ENCODE peak calls at places on chromosome 1, in six cellular contexts. H is foreskin fibroblast, O is Caco-2, J is choroid plexus epithelial cell, A is GM12865, E is kidney epithelial cell. T is an unnamed sample.

GRCh38 chr1:172708452-172708851 is 49.5 kb downstream of the FASLG start:
- DNase-seq in H (no peak), O (no peak), J (no peak), A (no peak), E (no peak), T (no peak)

GRCh38 chr1:181469829-181470228 is 13.5 kb upstream of the CACNA1E start:
- DNase-seq in H (peak), O (peak), J (peak), A (no peak), E (peak), T (no peak)

GRCh38 chr1:215473943-215474342 is 93.2 kb upstream of the KCTD3 start:
- DNase-seq in H (peak), O (no peak), J (no peak), A (no peak), E (no peak), T (no peak)

GRCh38 chr1:160376525-160377131 is 9.8 kb downstream of the NHLH1 start:
- DNase-seq in H (peak), O (peak), J (peak), A (peak), E (no peak), T (no peak)

GRCh38 chr1:53541761-53542550 is 82.8 kb downstream of the DMRTB1 start:
- DNase-seq in H (peak), O (no peak), J (peak), A (peak), E (peak), T (no peak)

GRCh38 chr1:217889401-217889800 is 258.3 kb downstream of the SPATA17 start:
- DNase-seq in H (no peak), O (peak), J (no peak), A (no peak), E (no peak), T (no peak)

GRCh38 chr1:230588323-230588746 is 53.9 kb upstream of the COG2 start:
- DNase-seq in H (no peak), O (no peak), J (no peak), A (no peak), E (no peak), T (no peak)

GRCh38 chr1:43704838-43705237 is 2.5 kb upstream of the ST3GAL3 start:
- DNase-seq in H (peak), O (no peak), J (peak), A (peak), E (no peak), T (no peak)

GRCh38 chr1:25642710-25643109 is 26.1 kb downstream of the MAN1C1 start:
- DNase-seq in H (no peak), O (no peak), J (peak), A (peak), E (no peak), T (no peak)

GRCh38 chr1:26360051-26360806 is 6.3 kb upstream of the CRYBG2 start:
- DNase-seq in H (no peak), O (no peak), J (no peak), A (peak), E (no peak), T (no peak)

DNA sequence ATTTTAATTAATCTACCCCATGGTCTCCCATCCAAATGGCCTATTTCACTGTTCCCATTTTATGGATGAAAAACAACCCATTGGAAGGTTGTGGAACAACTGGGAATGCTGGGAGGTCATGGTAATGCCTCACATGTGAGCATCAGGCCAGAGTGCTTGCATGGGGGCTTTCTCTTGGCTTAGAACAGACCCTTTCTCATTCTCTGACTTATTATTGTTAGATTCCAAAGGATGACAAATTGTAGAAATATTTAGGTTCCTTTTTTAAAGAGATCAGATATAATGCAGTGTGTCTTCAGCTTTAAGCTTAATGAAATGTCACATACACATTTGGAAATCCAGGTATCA is 622.3 kb upstream of the PKN2 start:
- DNase-seq in H (no peak), O (no peak), J (peak), A (no peak), E (no peak), T (no peak)
- TF ChIP-seq CTCF in H (no peak), O (no peak), J (no peak), A (no peak), E (no peak), T (no peak)

GRCh38 chr1:15704526-15705183 is 20.5 kb downstream of the PLEKHM2 start:
- DNase-seq in H (no peak), O (no peak), J (no peak), A (no peak), E (no peak), T (no peak)

GRCh38 chr1:15705184-15705566 is 21.1 kb downstream of the PLEKHM2 start:
- DNase-seq in H (no peak), O (no peak), J (no peak), A (no peak), E (no peak), T (no peak)

GRCh38 chr1:15703562-15703961 is 19.4 kb downstream of the PLEKHM2 start:
- DNase-seq in H (peak), O (no peak), J (peak), A (no peak), E (peak), T (no peak)

GRCh38 chr1:15701784-15702183 is 17.7 kb downstream of the PLEKHM2 start:
- DNase-seq in H (no peak), O (no peak), J (no peak), A (no peak), E (no peak), T (no peak)

GRCh38 chr1:15702722-15703550 is 18.8 kb downstream of the PLEKHM2 start:
- DNase-seq in H (peak), O (no peak), J (no peak), A (no peak), E (no peak), T (no peak)
- TF ChIP-seq CTCF in H (peak), O (peak), J (peak), A (no peak), E (peak), T (no peak)

GRCh38 chr1:233238884-233239432 is 56.6 kb downstream of the PCNX2 start:
- DNase-seq in H (no peak), O (no peak), J (peak), A (no peak), E (no peak), T (no peak)
- TF ChIP-seq CTCF in H (no peak), O (no peak), J (peak), A (no peak), E (no peak), T (no peak)

GRCh38 chr1:204979306-204979705 is 63.7 kb upstream of the CNTN2 start:
- DNase-seq in H (no peak), O (no peak), J (no peak), A (no peak), E (no peak), T (no peak)
- TF ChIP-seq CTCF in H (no peak), O (no peak), J (no peak), A (no peak), E (no peak), T (no peak)

GRCh38 chr1:14366361-14367018 is 232.0 kb upstream of the KAZN start:
- DNase-seq in H (peak), O (no peak), J (peak), A (no peak), E (no peak), T (no peak)
- TF ChIP-seq CTCF in H (no peak), O (no peak), J (peak), A (no peak), E (peak), T (no peak)

DNA sequence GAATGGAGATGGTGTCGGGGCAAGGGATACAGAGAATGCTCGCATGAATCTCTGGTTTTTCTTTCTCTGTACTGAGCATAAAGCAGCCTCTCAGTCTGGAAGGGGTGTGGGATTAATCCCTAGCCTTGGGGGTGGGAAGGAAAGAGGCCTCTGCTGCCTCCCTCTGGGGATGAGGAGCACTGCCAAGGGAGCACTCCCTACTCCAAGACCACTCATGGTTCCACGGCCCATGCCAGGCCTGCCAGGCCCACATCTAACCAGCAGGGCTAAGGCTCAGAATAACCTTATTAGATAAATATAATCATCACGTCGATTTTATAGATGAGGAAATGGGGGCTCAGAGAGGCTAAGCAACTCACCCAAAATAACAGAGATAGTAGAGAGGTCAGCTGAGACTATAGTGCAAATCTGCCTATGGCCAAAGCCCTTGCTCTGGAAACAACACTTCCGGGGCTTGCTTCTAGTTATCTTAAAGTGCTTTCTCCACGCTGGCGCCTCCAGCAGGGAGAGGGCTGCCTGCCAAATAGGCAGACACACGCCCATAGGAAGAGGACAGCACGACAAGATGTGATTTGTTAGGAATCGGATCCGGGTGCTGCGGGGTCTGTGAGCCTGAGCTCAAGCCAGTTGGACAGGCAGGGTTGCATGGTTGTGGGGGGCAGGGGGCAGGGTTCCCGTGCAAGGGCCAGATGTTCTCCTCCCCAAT is 522 bp downstream of the TEX35 start:
- DNase-seq in H (peak), O (no peak), J (peak), A (no peak), E (no peak), T (no peak)
- TF ChIP-seq CTCF in H (no peak), O (no peak), J (peak), A (no peak), E (no peak), T (no peak)

GRCh38 chr1:207620573-207620893 is 24.4 kb upstream of the CR1L start:
- DNase-seq in H (no peak), O (no peak), J (no peak), A (no peak), E (no peak), T (no peak)
- TF ChIP-seq CTCF in H (no peak), O (no peak), J (no peak), A (no peak), E (no peak), T (peak)

GRCh38 chr1:235599536-235599935 is 50.0 kb downstream of the GNG4 start:
- DNase-seq in H (no peak), O (no peak), J (no peak), A (no peak), E (no peak), T (no peak)

GRCh38 chr1:235595079-235595478 is 54.5 kb downstream of the GNG4 start:
- DNase-seq in H (no peak), O (no peak), J (no peak), A (no peak), E (no peak), T (no peak)

GRCh38 chr1:235601087-235601486 is 48.5 kb downstream of the GNG4 start:
- DNase-seq in H (peak), O (no peak), J (peak), A (no peak), E (no peak), T (no peak)

DNA sequence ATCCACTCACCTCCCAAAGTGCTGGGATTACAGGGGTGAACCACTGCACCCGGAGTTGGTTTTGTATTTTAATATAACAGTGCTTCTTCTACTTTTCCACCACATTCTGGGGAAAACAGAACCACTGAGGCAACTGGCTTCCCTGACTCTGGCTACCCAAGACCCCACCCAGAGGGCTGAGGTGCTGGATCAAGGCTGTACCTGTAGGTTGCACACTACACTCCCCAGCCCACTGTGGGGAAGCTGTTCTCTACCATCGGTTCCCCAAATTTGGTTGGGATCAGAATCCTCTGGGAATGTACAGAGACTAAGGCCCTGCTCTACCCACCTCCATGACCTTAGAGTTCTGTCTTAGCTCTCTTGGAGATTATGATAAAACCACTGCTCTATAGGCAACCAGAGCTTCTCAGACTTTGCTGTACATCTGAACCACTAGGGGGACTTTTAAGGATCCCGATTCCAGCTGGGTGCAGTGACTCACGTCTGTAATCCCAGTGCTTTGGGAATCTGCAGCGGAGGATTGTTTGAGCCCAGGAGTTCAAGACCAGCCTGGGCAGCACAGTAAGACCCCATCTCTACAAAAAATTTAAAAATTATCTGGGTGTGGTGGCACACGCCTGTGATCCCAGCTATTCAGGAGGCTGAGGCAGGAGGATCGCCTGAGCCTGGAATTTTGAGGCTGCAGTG is 51.6 kb downstream of the GNG4 start:
- DNase-seq in H (peak), O (no peak), J (peak), A (no peak), E (no peak), T (no peak)
- TF ChIP-seq CTCF in H (peak), O (peak), J (peak), A (peak), E (no peak), T (peak)

GRCh38 chr1:57232500-57232899 is 191.4 kb downstream of the DAB1 start:
- DNase-seq in H (no peak), O (no peak), J (peak), A (no peak), E (no peak), T (no peak)

GRCh38 chr1:57229076-57229475 is 194.8 kb downstream of the DAB1 start:
- DNase-seq in H (no peak), O (no peak), J (no peak), A (no peak), E (no peak), T (no peak)

GRCh38 chr1:57234459-57234858 is 189.4 kb downstream of the DAB1 start:
- DNase-seq in H (no peak), O (no peak), J (no peak), A (no peak), E (no peak), T (no peak)

GRCh38 chr1:57235782-57236181 is 188.1 kb downstream of the DAB1 start:
- DNase-seq in H (no peak), O (no peak), J (no peak), A (no peak), E (no peak), T (no peak)

DNA sequence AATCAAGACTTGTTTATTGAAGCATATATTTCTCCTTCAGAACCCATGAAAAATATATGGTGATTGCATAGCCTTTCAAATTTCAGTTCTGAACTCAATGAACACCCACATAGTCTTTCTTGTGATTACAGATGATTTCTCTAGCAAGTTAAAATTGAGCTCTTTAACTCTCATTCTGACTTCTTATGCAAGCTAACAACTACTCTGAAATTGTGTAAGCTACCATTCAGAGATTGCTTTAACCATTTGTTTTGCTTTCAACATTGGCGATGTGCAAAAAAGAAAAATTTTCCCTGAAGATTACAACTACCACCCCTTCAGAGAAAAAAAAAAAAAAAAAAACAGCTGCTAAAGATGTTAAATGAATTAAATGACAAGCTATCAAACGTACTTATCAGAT is 193.9 kb downstream of the DAB1 start:
- DNase-seq in H (no peak), O (no peak), J (no peak), A (no peak), E (no peak), T (no peak)
- TF ChIP-seq CTCF in H (no peak), O (no peak), J (no peak), A (no peak), E (no peak), T (no peak)